ENCODE peak calls at places on chromosomes 16 and 17, in five cellular contexts. C, M, N, W and X are unnamed samples.

GRCh38 chr16:29925805-29926674 is at the start of gene KCTD13:
- ATAC-seq in C (peak), M (peak), N (peak), W (peak), X (peak)

GRCh38 chr16:4203748-4204147 is 38.1 kb downstream of the SRL start:
- ATAC-seq in W (no peak), N (no peak), C (no peak), M (peak), X (no peak)

GRCh38 chr17:45307290-45308015 is 9.4 kb downstream of the MAP3K14 start:
- ATAC-seq in N (peak), C (no peak), W (peak), M (no peak), X (peak)

GRCh38 chr17:66580601-66581385 is 254.1 kb upstream of the CACNG5 start:
- ATAC-seq in W (no peak), C (no peak), N (no peak), M (no peak), X (no peak)

GRCh38 chr16:30016555-30017276 is 5.9 kb upstream of the DOC2A start:
- ATAC-seq in N (no peak), M (no peak), W (no peak), C (peak), X (no peak)

GRCh38 chr17:31319253-31319661 is 2.2 kb downstream of the EVI2A start:
- ATAC-seq in M (no peak), N (peak), C (no peak), W (no peak), X (no peak)

GRCh38 chr17:33642002-33642401 is 348.9 kb upstream of the ASIC2 start:
- ATAC-seq in C (no peak), M (peak), N (peak), W (no peak), X (no peak)

GRCh38 chr17:10033982-10034381 is 128.9 kb upstream of the RCVRN start:
- ATAC-seq in N (no peak), M (no peak), W (no peak), C (no peak), X (peak)

GRCh38 chr17:14301761-14302401 is 1.0 kb downstream of the HS3ST3B1 start:
- ATAC-seq in N (peak), M (no peak), W (no peak), C (no peak), X (no peak)

GRCh38 chr17:28963212-28963611 is 11.9 kb upstream of the PHF12 start:
- ATAC-seq in C (no peak), N (no peak), W (no peak), M (no peak), X (no peak)

DNA sequence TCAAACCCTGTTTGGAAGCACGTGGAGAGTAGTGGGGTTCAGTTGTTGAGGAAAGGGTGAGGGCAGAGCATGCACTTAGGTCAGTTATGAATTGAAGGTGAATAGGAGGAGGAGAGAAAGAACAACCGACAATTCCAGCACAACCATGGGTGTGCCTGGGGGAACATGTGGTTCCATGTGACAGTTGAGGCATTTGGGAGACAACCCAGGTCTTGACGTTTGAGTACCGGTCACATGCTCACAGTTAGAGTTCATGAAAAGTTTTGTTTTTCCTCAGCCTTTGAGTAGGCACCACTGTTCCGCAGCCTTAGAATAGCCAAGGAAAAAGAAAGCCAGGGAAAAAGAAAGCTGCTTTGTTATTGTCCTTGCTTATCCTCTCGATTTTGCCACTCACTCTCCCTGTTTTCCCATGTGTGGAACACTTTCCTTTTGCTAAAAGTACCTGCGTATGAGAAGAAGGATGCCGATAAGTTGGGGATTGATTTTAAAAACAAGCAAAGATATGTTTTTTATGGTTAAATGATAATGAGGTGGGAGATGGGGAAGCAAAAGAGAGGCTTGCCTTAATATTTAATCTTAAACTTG is 25.6 kb upstream of the ABCC11 start:
- ATAC-seq in N (no peak), W (no peak), C (no peak), M (no peak), X (peak)
- TF ChIP-seq EP300 in N (no peak), W (no peak), C (no peak), M (no peak), X (no peak)

GRCh38 chr17:79942011-79942405 is 93.7 kb downstream of the TBC1D16 start:
- ATAC-seq in W (no peak), N (no peak), C (no peak), M (no peak), X (no peak)
- TF ChIP-seq POLR2AphosphoS5 in W (no peak), N (no peak), C (no peak), M (no peak), X (no peak)

GRCh38 chr16:14510581-14510938 is 119.5 kb downstream of the PARN start:
- ATAC-seq in W (no peak), N (no peak), C (peak), M (no peak), X (no peak)

GRCh38 chr16:14509675-14510132 is 120.4 kb downstream of the PARN start:
- ATAC-seq in N (no peak), W (no peak), C (no peak), M (no peak), X (no peak)

GRCh38 chr16:14509055-14509454 is 121.0 kb downstream of the PARN start:
- ATAC-seq in W (no peak), C (no peak), N (no peak), M (no peak), X (no peak)

GRCh38 chr16:14511798-14512131 is 118.3 kb downstream of the PARN start:
- ATAC-seq in W (no peak), M (no peak), C (peak), N (no peak), X (no peak)

DNA sequence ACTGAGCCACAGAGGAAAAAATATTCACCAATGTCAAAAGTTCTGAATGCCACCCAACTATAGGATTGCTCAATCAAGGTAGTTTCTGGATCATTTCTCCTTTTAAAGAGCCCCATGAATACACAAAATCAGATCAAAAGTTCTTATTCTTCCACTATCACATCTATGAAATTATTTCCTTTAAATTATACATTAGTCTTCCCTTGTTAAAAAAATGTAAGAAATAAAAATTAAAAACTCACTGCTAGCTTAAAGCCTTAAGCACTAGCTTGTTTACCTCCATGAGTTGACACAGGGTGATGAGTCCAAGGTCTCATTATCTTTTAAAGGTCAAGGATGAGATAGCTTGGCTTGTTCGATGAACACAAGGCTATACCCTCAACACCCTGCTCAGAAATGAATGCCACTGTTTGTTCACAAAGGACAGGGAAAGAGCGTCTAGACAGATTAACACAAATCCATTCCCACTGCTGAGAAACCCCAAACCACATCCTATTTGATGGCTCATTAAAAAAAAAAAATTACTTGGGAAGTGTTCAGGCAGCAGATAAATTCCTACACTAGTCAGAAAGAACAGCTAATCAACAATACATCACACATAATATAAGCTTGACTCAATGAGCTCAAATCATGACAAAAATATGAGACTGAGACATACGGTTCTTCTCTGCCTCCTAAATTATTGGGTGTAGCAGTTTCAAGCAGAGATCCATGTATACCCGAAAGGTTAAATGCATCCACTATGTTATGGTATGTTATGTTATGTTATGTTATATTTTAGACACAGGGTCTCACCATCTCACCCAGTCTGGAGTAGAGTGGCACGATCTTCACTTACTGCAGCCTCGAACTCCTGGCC is 118.9 kb downstream of the PARN start:
- ATAC-seq in C (peak), W (no peak), M (no peak), N (no peak), X (no peak)
- TF ChIP-seq EP300 in C (peak), W (no peak), M (no peak), N (no peak), X (no peak)

DNA sequence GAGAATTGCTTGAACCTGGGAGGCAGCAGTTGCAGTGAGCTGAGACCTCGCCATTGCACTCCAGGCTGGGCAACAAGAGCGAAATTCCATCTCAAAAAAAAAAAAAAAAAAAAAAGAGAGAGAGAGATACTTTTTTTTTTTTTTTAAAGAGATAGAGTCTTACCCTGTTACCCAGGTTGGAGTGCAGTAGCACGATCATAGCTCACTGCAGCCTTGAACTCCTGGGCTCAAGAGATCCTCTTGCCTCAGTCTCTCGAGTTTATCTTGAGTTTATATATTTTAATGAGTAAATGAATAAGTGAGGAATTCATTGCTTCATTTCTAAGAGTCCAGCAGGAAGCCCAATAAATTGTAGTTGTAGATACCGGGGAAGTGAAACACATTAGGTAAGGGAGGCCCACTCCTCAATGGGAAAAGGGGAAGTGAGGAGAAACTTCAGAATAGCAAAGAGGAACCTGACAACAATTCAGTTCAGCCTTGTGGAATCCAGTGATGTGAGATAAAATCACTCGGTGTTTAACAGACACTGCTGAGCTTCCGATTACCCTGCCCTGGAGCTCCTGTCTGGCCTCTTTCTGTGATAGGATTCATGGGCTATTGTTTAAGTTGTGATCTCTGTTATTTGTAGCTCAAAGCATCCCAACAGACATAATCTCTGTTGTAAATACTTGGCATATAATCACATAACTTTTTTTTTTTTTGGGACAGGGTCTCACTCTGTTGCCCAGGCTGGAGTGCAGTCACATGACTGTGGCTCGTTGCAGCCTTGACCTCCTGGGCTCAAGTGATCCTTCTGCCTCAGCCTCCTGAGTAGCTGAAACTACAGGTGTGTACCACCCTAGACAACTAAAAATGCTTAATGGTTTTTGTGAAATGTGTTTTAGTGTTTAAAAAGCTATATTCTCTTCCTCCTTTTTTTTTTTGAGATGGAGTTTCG is 15.8 kb upstream of the ITGAM start:
- ATAC-seq in M (peak), W (no peak), C (no peak), N (peak), X (no peak)
- TF ChIP-seq POLR2AphosphoS5 in M (no peak), W (no peak), C (no peak), N (no peak), X (no peak)

GRCh38 chr17:69669441-69670178 is 255.1 kb downstream of the MAP2K6 start:
- ATAC-seq in M (no peak), W (no peak), C (no peak), N (no peak), X (no peak)
- TF ChIP-seq EP300 in M (no peak), W (no peak), C (no peak), N (no peak), X (no peak)

GRCh38 chr16:64356267-64356666 is 765.6 kb downstream of the CDH11 start:
- ATAC-seq in W (no peak), M (no peak), C (no peak), N (no peak), X (no peak)
- TF ChIP-seq POLR2AphosphoS5 in W (no peak), M (no peak), C (no peak), N (no peak), X (no peak)

GRCh38 chr17:57832711-57833596 is 16.9 kb downstream of the MRPS23 start:
- ATAC-seq in M (peak), W (peak), C (peak), N (peak), X (peak)
- TF ChIP-seq EP300 in M (no peak), W (no peak), C (no peak), N (no peak), X (no peak)

GRCh38 chr16:67531247-67531646 is 2.6 kb downstream of the RIPOR1 start:
- ATAC-seq in N (peak), C (no peak), M (no peak), W (no peak), X (no peak)
- TF ChIP-seq POLR2AphosphoS5 in N (no peak), C (no peak), M (no peak), W (no peak), X (no peak)